ENCODE peak calls at places on chromosomes 3 and 15, in eight cellular contexts. U, N, S, H, K, Q, V and B are unnamed samples. For H3K27me3 and H3K9me3, the result is how much of the 10 kb centered on the place peaks cover.

GRCh38 chr3:155179425-155179814 is 99.3 kb downstream of the MME start:
- DNase-seq in U (no peak), N (no peak), S (no peak), H (no peak), K (no peak), Q (no peak), V (peak), B (no peak)

GRCh38 chr3:131282379-131282778 is 99.2 kb upstream of the NUDT16 start:
- DNase-seq in U (no peak), N (no peak), S (no peak), H (no peak), K (no peak), Q (no peak), V (no peak), B (no peak)

GRCh38 chr3:188362405-188362831 is 208.5 kb downstream of the LPP start:
- DNase-seq in U (peak), N (no peak), S (no peak), H (no peak), K (no peak), Q (no peak), V (peak), B (peak)

GRCh38 chr15:29687939-29688884 is 134.1 kb downstream of the TJP1 start:
- DNase-seq in U (no peak), N (peak), S (no peak), H (no peak), K (peak), Q (peak), V (no peak), B (no peak)

GRCh38 chr3:122458992-122459391 is 43.1 kb upstream of the WDR5B start:
- DNase-seq in U (peak), N (no peak), S (no peak), H (no peak), K (no peak), Q (no peak), V (peak), B (no peak)

GRCh38 chr15:90529369-90530249 is at the start of gene CRTC3:
- DNase-seq in U (peak), N (peak), S (peak), H (no peak), K (peak), Q (peak), V (peak), B (peak)

GRCh38 chr3:84601303-84601702 is 357.5 kb upstream of the CADM2 start:
- DNase-seq in U (no peak), N (no peak), S (no peak), H (peak), K (no peak), Q (no peak), V (no peak), B (no peak)

GRCh38 chr3:33063651-33064051 is 33.3 kb downstream of the GLB1 start:
- DNase-seq in U (no peak), N (no peak), S (no peak), H (no peak), K (no peak), Q (no peak), V (no peak), B (no peak)

GRCh38 chr15:95369202-95369601 is 961.3 kb upstream of the NR2F2 start:
- DNase-seq in U (no peak), N (no peak), S (no peak), H (no peak), K (no peak), Q (no peak), V (no peak), B (no peak)

GRCh38 chr15:42608110-42608531 is 32.7 kb downstream of the STARD9 start:
- DNase-seq in U (no peak), N (peak), S (peak), H (no peak), K (no peak), Q (no peak), V (peak), B (no peak)

GRCh38 chr3:51670711-51671089 is 352 bp upstream of the TEX264 start:
- DNase-seq in U (no peak), N (no peak), S (no peak), H (no peak), K (no peak), Q (no peak), V (no peak), B (no peak)

GRCh38 chr3:141530133-141530768 is 43.4 kb downstream of the RASA2 start:
- DNase-seq in U (peak), N (no peak), S (no peak), H (no peak), K (no peak), Q (no peak), V (peak), B (peak)

GRCh38 chr3:194313642-194314430 is 37.3 kb downstream of the CPN2 start:
- DNase-seq in U (peak), N (peak), S (no peak), H (no peak), K (peak), Q (peak), V (no peak), B (no peak)

GRCh38 chr3:194857459-194858113 is 171.9 kb downstream of the FAM43A start:
- DNase-seq in U (peak), N (no peak), S (no peak), H (no peak), K (no peak), Q (no peak), V (no peak), B (peak)

GRCh38 chr15:73564255-73564654 is 68.9 kb downstream of the NPTN start:
- DNase-seq in U (peak), N (no peak), S (no peak), H (no peak), K (no peak), Q (no peak), V (peak), B (peak)

GRCh38 chr3:127889461-127889863 is 25.6 kb upstream of the KBTBD12 start:
- DNase-seq in U (peak), N (no peak), S (no peak), H (no peak), K (no peak), Q (no peak), V (no peak), B (no peak)

GRCh38 chr15:66672867-66673266 is 29.2 kb upstream of the SMAD6 start:
- DNase-seq in U (no peak), N (no peak), S (no peak), H (no peak), K (no peak), Q (no peak), V (no peak), B (no peak)

GRCh38 chr15:66673410-66674322 is 28.4 kb upstream of the SMAD6 start:
- DNase-seq in U (no peak), N (peak), S (peak), H (peak), K (no peak), Q (no peak), V (no peak), B (no peak)

GRCh38 chr15:66670698-66671580 is 31.1 kb upstream of the SMAD6 start:
- DNase-seq in U (no peak), N (peak), S (no peak), H (no peak), K (peak), Q (no peak), V (no peak), B (no peak)

GRCh38 chr15:66674756-66675155 is 27.3 kb upstream of the SMAD6 start:
- DNase-seq in U (no peak), N (peak), S (no peak), H (no peak), K (no peak), Q (no peak), V (no peak), B (no peak)

GRCh38 chr15:66670198-66670597 is 31.8 kb upstream of the SMAD6 start:
- DNase-seq in U (no peak), N (no peak), S (no peak), H (no peak), K (no peak), Q (no peak), V (no peak), B (no peak)
- H3K27ac ChIP-seq in U (no peak), N (no peak), S (no peak), H (no peak), K (no peak), Q (no peak), V (no peak), B (no peak)

GRCh38 chr3:8681349-8681748 is 36.8 kb upstream of the SSUH2 start:
- DNase-seq in U (no peak), N (no peak), S (no peak), H (no peak), K (no peak), Q (no peak), V (no peak), B (no peak)
- H3K27me3 ChIP-seq in U (under half), N (under half), S (under half), H (under half), K (under half), Q (under half), V (under half), B (under half)

DNA sequence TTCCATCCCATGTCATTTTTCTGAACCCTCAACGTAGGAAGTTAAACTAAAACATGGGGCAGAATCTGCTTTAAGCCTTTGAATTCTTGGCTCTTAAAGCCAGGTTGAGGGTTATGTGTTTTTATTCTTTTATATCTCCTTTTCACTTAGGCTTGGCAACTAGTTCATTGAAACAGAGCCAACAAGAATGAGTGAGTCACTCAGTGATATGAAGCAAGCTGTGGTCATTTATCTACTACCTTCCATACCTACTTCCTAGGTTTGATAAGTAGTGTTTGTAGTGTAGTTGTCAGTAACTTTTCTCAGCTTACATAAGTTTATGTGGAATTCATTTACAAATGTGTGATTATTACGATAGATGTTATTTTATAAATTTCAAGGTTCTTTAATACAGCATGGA is 67.4 kb downstream of the SNRPN start:
- DNase-seq in U (peak), N (no peak), S (no peak), H (no peak), K (no peak), Q (no peak), V (peak), B (no peak)
- H3K9me3 ChIP-seq in U (under half), N (half or more), S (under half), H (under half), K (under half), Q (under half), V (under half), B (under half)

DNA sequence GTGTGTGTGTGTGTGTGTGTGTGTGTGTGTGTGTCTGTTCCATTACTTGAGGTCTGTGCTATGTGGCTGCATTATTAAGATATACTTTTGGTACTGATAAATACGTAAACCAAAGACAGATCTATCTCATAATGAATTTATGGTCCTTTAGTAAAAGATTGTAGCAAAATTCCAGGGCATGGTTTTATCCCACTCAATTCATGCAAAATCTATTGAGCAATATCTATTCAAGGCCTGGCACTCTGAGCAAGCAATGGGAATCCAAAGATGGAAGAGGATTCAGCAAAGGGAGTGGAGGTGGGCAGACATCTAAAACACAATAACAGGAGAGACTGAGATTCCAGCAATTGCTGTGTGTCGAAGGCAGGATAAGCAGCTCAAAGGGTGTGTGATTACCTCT is 86.8 kb downstream of the RFTN1 start:
- DNase-seq in U (peak), N (no peak), S (no peak), H (no peak), K (no peak), Q (no peak), V (no peak), B (no peak)
- H3K27ac ChIP-seq in U (peak), N (peak), S (peak), H (no peak), K (no peak), Q (peak), V (no peak), B (peak)

GRCh38 chr3:13674538-13675185 is 125.7 kb downstream of the FBLN2 start:
- DNase-seq in U (no peak), N (no peak), S (no peak), H (no peak), K (no peak), Q (no peak), V (no peak), B (no peak)

GRCh38 chr3:13671536-13672233 is 122.8 kb downstream of the FBLN2 start:
- DNase-seq in U (no peak), N (no peak), S (no peak), H (no peak), K (no peak), Q (no peak), V (no peak), B (no peak)

GRCh38 chr3:13673207-13673606 is 124.3 kb downstream of the FBLN2 start:
- DNase-seq in U (no peak), N (no peak), S (no peak), H (no peak), K (no peak), Q (no peak), V (no peak), B (no peak)

GRCh38 chr3:13677272-13677671 is 128.3 kb downstream of the FBLN2 start:
- DNase-seq in U (no peak), N (no peak), S (no peak), H (no peak), K (no peak), Q (no peak), V (no peak), B (no peak)

GRCh38 chr3:13676618-13677017 is 127.7 kb downstream of the FBLN2 start:
- DNase-seq in U (no peak), N (no peak), S (no peak), H (no peak), K (no peak), Q (no peak), V (no peak), B (no peak)
- H3K27me3 ChIP-seq in U (under half), N (under half), S (under half), H (under half), K (under half), Q (under half), V (under half), B (under half)

DNA sequence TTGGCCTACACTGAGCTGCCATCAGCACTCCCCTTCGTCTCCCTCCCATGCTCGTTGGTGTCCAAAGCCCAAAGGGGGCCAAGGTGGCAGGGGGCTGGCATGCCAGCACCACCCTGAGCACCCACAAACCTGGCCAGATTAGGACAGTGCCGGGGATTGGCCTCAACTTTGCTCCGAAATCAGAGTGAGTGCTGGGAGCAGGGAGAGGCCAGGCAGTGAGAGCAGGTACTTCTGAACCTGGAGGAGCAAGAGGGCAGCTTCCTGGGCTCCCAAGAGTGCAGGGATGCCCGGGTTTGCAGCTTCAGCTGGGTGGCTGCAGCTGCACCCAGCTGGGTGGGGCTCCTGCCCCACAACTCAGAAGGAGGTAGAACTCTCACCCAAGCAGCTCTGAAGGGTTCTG is 563.0 kb downstream of the SI start:
- DNase-seq in U (no peak), N (no peak), S (no peak), H (no peak), K (no peak), Q (no peak), V (no peak), B (no peak)
- H3K9me3 ChIP-seq in U (under half), N (under half), S (under half), H (under half), K (under half), Q (under half), V (under half), B (under half)

DNA sequence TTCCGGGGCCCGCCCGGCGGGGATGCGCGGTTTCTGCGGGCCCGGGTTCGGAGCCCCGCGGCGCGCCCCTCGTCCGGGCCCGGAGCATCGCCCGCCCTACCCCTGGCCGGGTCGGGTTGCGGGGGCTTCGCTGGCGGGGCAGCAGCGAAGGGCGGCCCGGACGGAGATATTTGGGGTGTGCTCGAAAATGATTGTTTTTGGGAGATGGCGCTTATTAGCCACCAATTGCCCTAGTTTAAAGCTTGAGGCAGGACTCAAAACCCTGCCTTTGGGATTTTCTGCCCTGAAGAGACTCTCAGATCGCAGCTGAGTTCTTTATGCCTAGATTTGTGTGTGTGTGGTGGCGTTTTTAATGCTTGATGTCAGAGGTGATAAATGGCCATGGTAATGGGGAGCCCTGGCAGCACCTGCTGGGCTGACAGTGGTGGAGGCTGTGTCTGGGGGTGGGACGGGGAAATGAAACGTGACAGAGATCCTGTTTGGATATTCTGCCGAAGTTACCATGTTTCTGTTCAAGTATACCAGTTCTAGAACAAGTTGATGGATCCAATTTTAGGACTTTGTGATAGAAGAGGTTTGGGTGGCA is 582 bp downstream of the KCTD6 start:
- DNase-seq in U (no peak), N (no peak), S (peak), H (no peak), K (no peak), Q (no peak), V (peak), B (no peak)
- H3K27ac ChIP-seq in U (peak), N (peak), S (peak), H (no peak), K (peak), Q (peak), V (peak), B (peak)